ENCODE peak calls at places on chromosomes 5 and 9, in seven cellular contexts. J is sigmoid colon; N is CD8-positive, alpha-beta T cell; G is Panc1; Z is GM12865; L is body of pancreas; I is lower leg skin. K is an unnamed sample.

GRCh38 chr5:146883496-146883895 is 4.9 kb upstream of the PPP2R2B start:
- DNase-seq in L (no peak), G (no peak), N (no peak), J (no peak), I (no peak), Z (no peak), K (no peak)

GRCh38 chr5:129541648-129542251 is 81.7 kb downstream of the ADAMTS19 start:
- DNase-seq in N (no peak), J (no peak), Z (peak), I (no peak), L (no peak), G (no peak), K (no peak)

GRCh38 chr5:123819818-123820217 is 307.8 kb downstream of the CSNK1G3 start:
- DNase-seq in J (no peak), I (no peak), L (no peak), G (peak), Z (no peak), N (no peak), K (peak)

GRCh38 chr5:172845190-172845975 is 11.3 kb downstream of the ERGIC1 start:
- DNase-seq in L (no peak), Z (no peak), G (no peak), J (no peak), N (no peak), I (no peak), K (no peak)

GRCh38 chr5:167485395-167485794 is 806.0 kb upstream of the WWC1 start:
- DNase-seq in J (no peak), I (no peak), N (no peak), G (no peak), L (no peak), Z (no peak), K (no peak)

GRCh38 chr5:179137001-179137642 is 76.9 kb downstream of the ZNF354C start:
- DNase-seq in I (no peak), L (no peak), N (no peak), Z (no peak), J (no peak), G (no peak), K (no peak)

GRCh38 chr5:111945535-111945934 is 188.5 kb upstream of the NREP start:
- DNase-seq in N (no peak), L (no peak), I (no peak), Z (no peak), G (no peak), J (no peak), K (peak)

GRCh38 chr5:11222169-11222568 is 461.1 kb upstream of the DAP start:
- DNase-seq in I (no peak), J (no peak), L (no peak), Z (no peak), N (no peak), G (no peak), K (no peak)

GRCh38 chr9:136143215-136144001 is 24.7 kb upstream of the TMEM250 start:
- DNase-seq in N (no peak), L (no peak), Z (no peak), J (no peak), I (no peak), G (no peak), K (no peak)

GRCh38 chr5:153623906-153624765 is 133.7 kb downstream of the GRIA1 start:
- DNase-seq in L (no peak), N (no peak), J (no peak), Z (no peak), G (no peak), I (no peak), K (peak)

GRCh38 chr9:105062222-105062850 is 134.4 kb upstream of the ABCA1 start:
- DNase-seq in J (no peak), Z (no peak), I (no peak), G (no peak), L (no peak), N (no peak), K (no peak)

GRCh38 chr5:154015071-154015693 is 23.5 kb downstream of the FAM114A2 start:
- DNase-seq in G (no peak), Z (no peak), J (no peak), L (no peak), I (no peak), N (no peak), K (no peak)

GRCh38 chr5:37838933-37839341 is 904 bp downstream of the GDNF start:
- DNase-seq in Z (no peak), I (no peak), L (no peak), G (no peak), J (no peak), N (no peak), K (no peak)

GRCh38 chr5:76724871-76725270 is 8.9 kb downstream of the F2R start:
- DNase-seq in I (no peak), Z (no peak), L (no peak), N (no peak), G (no peak), J (no peak), K (peak)

GRCh38 chr9:127999461-127999860 is 18.7 kb upstream of the EEIG1 start:
- DNase-seq in L (no peak), N (no peak), Z (no peak), J (no peak), I (no peak), G (no peak), K (no peak)

GRCh38 chr5:95817430-95817829 is 5.1 kb downstream of the GLRX start:
- DNase-seq in L (no peak), I (no peak), J (no peak), Z (no peak), G (no peak), N (peak), K (peak)

GRCh38 chr9:120365386-120365785 is 214.6 kb downstream of the CDK5RAP2 start:
- DNase-seq in Z (no peak), L (no peak), N (no peak), G (no peak), I (no peak), J (no peak), K (no peak)

GRCh38 chr5:133247145-133247709 is 195.4 kb downstream of the HSPA4 start:
- DNase-seq in L (no peak), N (no peak), I (no peak), J (no peak), G (no peak), Z (no peak), K (no peak)

GRCh38 chr5:66710557-66710956 is 114.4 kb downstream of the MAST4 start:
- DNase-seq in N (no peak), L (peak), J (no peak), I (no peak), G (no peak), Z (no peak), K (peak)

GRCh38 chr5:150236981-150237754 is 47.3 kb downstream of the SLC6A7 start:
- DNase-seq in Z (no peak), G (no peak), L (no peak), I (no peak), N (no peak), J (no peak), K (no peak)
- H3K4me3 ChIP-seq in Z (no peak), G (no peak), L (no peak), I (no peak), N (no peak), J (no peak), K (no peak)

GRCh38 chr5:136892026-136892425 is 526.7 kb upstream of the TRPC7 start:
- DNase-seq in I (no peak), L (no peak), N (no peak), J (no peak), Z (no peak), G (no peak), K (no peak)

GRCh38 chr5:136890431-136891148 is 525.2 kb upstream of the TRPC7 start:
- DNase-seq in L (no peak), Z (no peak), J (no peak), I (no peak), G (no peak), N (no peak), K (no peak)

GRCh38 chr5:136891175-136891574 is 525.8 kb upstream of the TRPC7 start:
- DNase-seq in N (no peak), L (no peak), I (no peak), Z (no peak), G (no peak), J (no peak), K (no peak)

GRCh38 chr5:136886623-136887022 is 521.3 kb upstream of the TRPC7 start:
- DNase-seq in Z (no peak), I (no peak), N (no peak), G (peak), L (no peak), J (no peak), K (no peak)

GRCh38 chr5:136891601-136892000 is 526.3 kb upstream of the TRPC7 start:
- DNase-seq in L (no peak), I (no peak), Z (no peak), J (no peak), N (no peak), G (no peak), K (no peak)
- H3K4me3 ChIP-seq in L (no peak), I (no peak), Z (no peak), J (no peak), N (no peak), G (no peak), K (no peak)

GRCh38 chr9:96027271-96028131 is 152.0 kb downstream of the ERCC6L2 start:
- DNase-seq in I (no peak), N (peak), Z (no peak), L (peak), G (no peak), J (no peak), K (no peak)

GRCh38 chr9:96029722-96030515 is 154.4 kb downstream of the ERCC6L2 start:
- DNase-seq in L (no peak), Z (no peak), J (no peak), G (no peak), I (peak), N (no peak), K (no peak)

GRCh38 chr9:96022445-96023031 is 147.0 kb downstream of the ERCC6L2 start:
- DNase-seq in J (no peak), I (no peak), N (peak), G (no peak), Z (no peak), L (no peak), K (no peak)

GRCh38 chr9:96025995-96026572 is 150.6 kb downstream of the ERCC6L2 start:
- DNase-seq in G (no peak), J (no peak), Z (no peak), N (no peak), L (no peak), I (no peak), K (no peak)

DNA sequence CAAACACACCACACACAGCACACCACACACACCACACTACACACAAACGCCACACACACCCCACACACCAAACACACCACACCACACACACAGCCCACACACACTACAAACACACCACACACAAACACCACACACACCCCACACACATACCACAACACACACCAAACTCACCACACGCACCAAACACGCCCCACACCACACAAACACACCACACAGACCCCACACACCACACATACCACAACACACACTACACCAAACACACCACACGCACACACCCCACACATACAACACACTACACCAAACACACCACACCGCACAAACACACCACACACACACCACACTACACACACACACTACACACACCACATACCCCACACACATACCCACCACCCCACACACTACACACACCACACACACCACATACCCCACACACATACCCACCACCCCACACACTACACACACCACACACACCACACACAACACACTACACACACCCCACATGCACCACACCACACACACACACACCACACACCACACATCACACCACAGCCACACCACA is 151.2 kb downstream of the ERCC6L2 start:
- DNase-seq in N (no peak), Z (no peak), G (no peak), I (no peak), L (no peak), J (no peak), K (no peak)
- H3K4me3 ChIP-seq in N (peak), Z (no peak), G (no peak), I (no peak), L (no peak), J (peak), K (no peak)

GRCh38 chr9:123073441-123073840 is 40.0 kb downstream of the GPR21 start:
- DNase-seq in Z (peak), J (no peak), G (no peak), N (no peak), L (no peak), I (no peak), K (no peak)
- H3K4me3 ChIP-seq in Z (no peak), J (no peak), G (no peak), N (no peak), L (no peak), I (no peak), K (no peak)

GRCh38 chr9:126513159-126514036 is 100.3 kb upstream of the LMX1B start:
- DNase-seq in G (no peak), J (no peak), I (no peak), Z (no peak), N (no peak), L (no peak), K (no peak)
- H3K4me3 ChIP-seq in G (no peak), J (no peak), I (no peak), Z (no peak), N (no peak), L (no peak), K (no peak)

GRCh38 chr9:97301974-97302373 is 5.5 kb upstream of the CCDC180 start:
- DNase-seq in Z (no peak), I (no peak), J (no peak), G (no peak), N (no peak), L (no peak), K (no peak)
- H3K4me3 ChIP-seq in Z (no peak), I (no peak), J (no peak), G (no peak), N (no peak), L (no peak), K (no peak)

DNA sequence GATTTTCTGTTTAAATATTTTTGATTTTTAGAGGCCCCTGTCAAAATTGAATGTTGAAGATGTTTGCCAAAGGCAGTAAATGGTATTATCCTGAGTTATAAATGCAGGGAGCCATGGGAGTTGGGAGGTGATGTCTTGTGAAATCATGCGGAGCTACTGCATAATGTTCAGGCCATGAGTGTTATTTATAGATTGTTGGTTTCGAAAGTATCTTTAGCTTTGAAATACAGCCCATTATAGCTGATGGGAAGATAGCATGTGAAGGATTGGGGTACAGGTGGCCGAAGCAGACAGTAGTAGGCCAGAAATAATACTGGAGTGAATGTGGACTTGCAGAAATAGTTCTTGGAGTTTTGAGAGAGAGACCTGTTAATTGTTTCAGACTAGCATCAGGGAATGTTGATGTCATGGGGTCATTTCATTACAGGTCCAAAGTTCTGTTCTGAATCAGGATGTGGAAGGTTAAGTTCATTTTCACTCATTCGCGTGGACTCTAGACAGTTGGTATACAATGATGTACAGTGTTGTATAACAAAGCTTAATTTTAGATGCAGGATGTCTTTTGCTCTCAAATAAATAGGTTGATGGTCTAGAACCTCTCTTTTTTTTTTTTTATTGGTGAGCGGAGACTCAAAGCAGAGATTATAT is 3.8 kb downstream of the ATP6V1G1 start:
- DNase-seq in Z (no peak), L (no peak), N (no peak), G (no peak), J (no peak), I (no peak), K (no peak)
- H3K4me3 ChIP-seq in Z (peak), L (no peak), N (peak), G (no peak), J (no peak), I (no peak), K (no peak)

K was measured in brain microvascular endothelial cell.